ENCODE peak calls at places on chromosomes 13 and 19, in six cellular contexts. J is activated naive CD8-positive, alpha-beta T cell treated with anti-CD3 and anti-CD28 coated beads, Interleukin-2, amount 50 U/mL, for 16 hours; B is tibial artery; K is activated CD4-positive, alpha-beta T cell treated with anti-CD3 and anti-CD28 coated beads, Interleukin-2, amount 10 ng/mL, durations not matched to agents 7 days and 5 days; U is DMS153; D is activated T-cell treated with anti-CD3 and anti-CD28 coated beads for 48 hours. O is an unnamed sample.

GRCh38 chr13:90197722-90198121 is 1149.8 kb upstream of the MIR17HG start:
- DNase-seq in J (no peak), B (no peak), K (no peak), U (no peak), D (no peak), O (no peak)

GRCh38 chr19:3360494-3361383 is 5.6 kb upstream of the NFIC start:
- DNase-seq in J (peak), B (peak), K (peak), U (no peak), D (peak), O (peak)

GRCh38 chr19:48181505-48181904 is 11.0 kb downstream of the ZSWIM9 start:
- DNase-seq in J (no peak), B (no peak), K (no peak), U (no peak), D (no peak), O (no peak)

GRCh38 chr13:67574320-67575233 is 344.4 kb upstream of the PCDH9 start:
- DNase-seq in J (no peak), B (no peak), K (no peak), U (no peak), D (no peak), O (no peak)

GRCh38 chr13:88339271-88339741 is 668.1 kb downstream of the SLITRK5 start:
- DNase-seq in J (no peak), B (no peak), K (no peak), U (no peak), D (no peak), O (no peak)

GRCh38 chr13:101700598-101700997 is 248.1 kb downstream of the ITGBL1 start:
- DNase-seq in J (no peak), B (no peak), K (no peak), U (no peak), D (no peak), O (no peak)

GRCh38 chr13:38783992-38784875 is 97.4 kb downstream of the FREM2 start:
- DNase-seq in J (no peak), B (no peak), K (no peak), U (no peak), D (no peak), O (no peak)

GRCh38 chr13:21696865-21697448 is 26.1 kb downstream of the FGF9 start:
- DNase-seq in J (no peak), B (no peak), K (no peak), U (no peak), D (no peak), O (peak)

GRCh38 chr19:54164369-54165068 is 5.0 kb upstream of the LENG1 start:
- DNase-seq in J (no peak), B (no peak), K (peak), U (peak), D (peak), O (no peak)

GRCh38 chr13:50068508-50068907 is 53.3 kb downstream of the KCNRG start:
- DNase-seq in J (no peak), B (no peak), K (no peak), U (no peak), D (no peak), O (no peak)

GRCh38 chr13:66014757-66015156 is 1215.4 kb downstream of the PCDH9 start:
- DNase-seq in J (no peak), B (no peak), K (no peak), U (no peak), D (no peak), O (no peak)

GRCh38 chr13:51731759-51732158 is 72.2 kb downstream of the DHRS12 start:
- DNase-seq in J (no peak), B (no peak), K (no peak), U (no peak), D (no peak), O (peak)

GRCh38 chr19:41357746-41358145 is 4.0 kb upstream of the TGFB1 start:
- DNase-seq in J (no peak), B (no peak), K (no peak), U (no peak), D (no peak), O (no peak)

GRCh38 chr13:113090806-113091205 is 14.8 kb upstream of the F7 start:
- DNase-seq in J (no peak), B (no peak), K (no peak), U (no peak), D (no peak), O (no peak)

GRCh38 chr13:89066868-89067466 is 1395.8 kb downstream of the SLITRK5 start:
- DNase-seq in J (no peak), B (no peak), K (peak), U (peak), D (no peak), O (peak)

GRCh38 chr13:59483441-59484116 is 680.1 kb downstream of the DIAPH3 start:
- DNase-seq in J (no peak), B (no peak), K (no peak), U (no peak), D (no peak), O (no peak)

GRCh38 chr19:3316659-3317207 is 49.6 kb upstream of the NFIC start:
- DNase-seq in J (no peak), B (no peak), K (no peak), U (no peak), D (no peak), O (no peak)

GRCh38 chr13:76307157-76307556 is 579.0 kb downstream of the KCTD12 start:
- DNase-seq in J (no peak), B (no peak), K (no peak), U (no peak), D (no peak), O (no peak)

GRCh38 chr19:2058570-2059421 is 7.8 kb upstream of the MKNK2 start:
- DNase-seq in J (no peak), B (no peak), K (no peak), U (no peak), D (no peak), O (no peak)

GRCh38 chr13:94966380-94966779 is 254.0 kb upstream of the SOX21 start:
- DNase-seq in J (no peak), B (no peak), K (no peak), U (peak), D (no peak), O (no peak)

GRCh38 chr13:21541980-21542379 is 62.0 kb downstream of the MICU2 start:
- DNase-seq in J (no peak), B (no peak), K (no peak), U (no peak), D (no peak), O (peak)

GRCh38 chr19:18014197-18014596 is 6.2 kb downstream of the ARRDC2 start:
- DNase-seq in J (no peak), B (no peak), K (peak), U (no peak), D (no peak), O (no peak)

GRCh38 chr13:99059498-99060070 is 81.7 kb upstream of the DOCK9 start:
- DNase-seq in J (no peak), B (no peak), K (no peak), U (no peak), D (no peak), O (no peak)

GRCh38 chr19:47253467-47253881 is 2.9 kb upstream of the CCDC9 start:
- DNase-seq in J (no peak), B (no peak), K (no peak), U (no peak), D (no peak), O (no peak)

GRCh38 chr13:37640499-37640898 is 41.9 kb upstream of the POSTN start:
- DNase-seq in J (no peak), B (no peak), K (no peak), U (peak), D (no peak), O (peak)

GRCh38 chr19:14363203-14364097 is 17.8 kb upstream of the ADGRE5 start:
- DNase-seq in J (no peak), B (peak), K (peak), U (peak), D (peak), O (peak)

GRCh38 chr19:50461066-50461875 is 15.0 kb upstream of the EMC10 start:
- DNase-seq in J (peak), B (no peak), K (peak), U (peak), D (peak), O (peak)

GRCh38 chr19:2827022-2827421 is 7.4 kb downstream of the ZNF554 start:
- DNase-seq in J (no peak), B (no peak), K (no peak), U (no peak), D (no peak), O (no peak)

GRCh38 chr13:44386932-44387556 is 13.4 kb downstream of the SERP2 start:
- DNase-seq in J (no peak), B (no peak), K (no peak), U (no peak), D (no peak), O (no peak)

GRCh38 chr13:80235131-80235530 is 105.8 kb downstream of the SPRY2 start:
- DNase-seq in J (no peak), B (no peak), K (no peak), U (peak), D (no peak), O (peak)

GRCh38 chr13:36758345-36758744 is 60.7 kb upstream of the RFXAP start:
- DNase-seq in J (no peak), B (no peak), K (no peak), U (peak), D (no peak), O (no peak)

GRCh38 chr19:1450735-1451669 is 1.1 kb downstream of the APC2 start:
- DNase-seq in J (no peak), B (no peak), K (no peak), U (no peak), D (no peak), O (no peak)

GRCh38 chr19:4911786-4912672 is 2.7 kb downstream of the UHRF1 start:
- DNase-seq in J (peak), B (peak), K (peak), U (no peak), D (peak), O (peak)